ENCODE peak calls at places on chromosomes 12 and 14, in four cellular contexts. One of them, this sample, is unnamed.

GRCh38 chr12:43208627-43209026 is 343.4 kb downstream of the ADAMTS20 start:
- DNase-seq in WERI-Rb-1: no peak
- DNase-seq in progenitor cell of endocrine pancreas: no peak
- DNase-seq in GM06990: no peak
- DNase-seq in this sample: no peak

GRCh38 chr12:41067941-41068645 is 120.0 kb upstream of the PDZRN4 start:
- DNase-seq in GM06990: no peak
- DNase-seq in progenitor cell of endocrine pancreas: no peak
- DNase-seq in WERI-Rb-1: no peak
- DNase-seq in this sample: no peak

GRCh38 chr14:77660754-77661153 is 44.3 kb upstream of the SPTLC2 start:
- DNase-seq in GM06990: no peak
- DNase-seq in WERI-Rb-1: no peak
- DNase-seq in progenitor cell of endocrine pancreas: no peak
- DNase-seq in this sample: no peak

GRCh38 chr14:80567905-80568512 is 356.7 kb upstream of the DIO2 start:
- DNase-seq in GM06990: no peak
- DNase-seq in WERI-Rb-1: no peak
- DNase-seq in progenitor cell of endocrine pancreas: no peak
- DNase-seq in this sample: no peak

GRCh38 chr12:9378430-9378835 is 170.2 kb upstream of the PZP start:
- DNase-seq in GM06990: no peak
- DNase-seq in progenitor cell of endocrine pancreas: no peak
- DNase-seq in WERI-Rb-1: peak
- DNase-seq in this sample: peak

GRCh38 chr14:79584679-79585078 is 626.6 kb downstream of the DIO2 start:
- DNase-seq in progenitor cell of endocrine pancreas: no peak
- DNase-seq in WERI-Rb-1: no peak
- DNase-seq in GM06990: no peak
- DNase-seq in this sample: no peak

GRCh38 chr12:4934651-4935050 is 24.9 kb downstream of the KCNA1 start:
- DNase-seq in progenitor cell of endocrine pancreas: no peak
- DNase-seq in GM06990: no peak
- DNase-seq in WERI-Rb-1: no peak
- DNase-seq in this sample: no peak

GRCh38 chr12:52769354-52769753 is 7.8 kb downstream of the KRT76 start:
- DNase-seq in WERI-Rb-1: no peak
- DNase-seq in GM06990: no peak
- DNase-seq in progenitor cell of endocrine pancreas: no peak
- DNase-seq in this sample: no peak

GRCh38 chr14:103730490-103731035 is 15.0 kb downstream of the ZFYVE21 start:
- DNase-seq in progenitor cell of endocrine pancreas: no peak
- DNase-seq in GM06990: no peak
- DNase-seq in WERI-Rb-1: no peak
- DNase-seq in this sample: no peak
- TF ChIP-seq CTCF in progenitor cell of endocrine pancreas: no peak
- TF ChIP-seq CTCF in GM06990: peak
- TF ChIP-seq CTCF in WERI-Rb-1: no peak
- TF ChIP-seq CTCF in this sample: no peak

GRCh38 chr12:1792406-1792805 is 28.0 kb upstream of the LRTM2 start:
- DNase-seq in GM06990: no peak
- DNase-seq in progenitor cell of endocrine pancreas: no peak
- DNase-seq in WERI-Rb-1: no peak
- DNase-seq in this sample: no peak
- TF ChIP-seq CTCF in GM06990: no peak
- TF ChIP-seq CTCF in progenitor cell of endocrine pancreas: no peak
- TF ChIP-seq CTCF in WERI-Rb-1: no peak
- TF ChIP-seq CTCF in this sample: no peak

GRCh38 chr14:21990116-21990515 is 316.5 kb upstream of the OR4E1 start:
- DNase-seq in GM06990: no peak
- DNase-seq in WERI-Rb-1: no peak
- DNase-seq in progenitor cell of endocrine pancreas: no peak
- DNase-seq in this sample: no peak
- TF ChIP-seq CTCF in GM06990: peak
- TF ChIP-seq CTCF in WERI-Rb-1: no peak
- TF ChIP-seq CTCF in progenitor cell of endocrine pancreas: peak
- TF ChIP-seq CTCF in this sample: peak

GRCh38 chr14:93974299-93974698 is 2.1 kb downstream of the ASB2 start:
- DNase-seq in progenitor cell of endocrine pancreas: no peak
- DNase-seq in WERI-Rb-1: no peak
- DNase-seq in GM06990: no peak
- DNase-seq in this sample: no peak

GRCh38 chr14:93977171-93977570 is 801 bp upstream of the ASB2 start:
- DNase-seq in GM06990: no peak
- DNase-seq in progenitor cell of endocrine pancreas: no peak
- DNase-seq in WERI-Rb-1: no peak
- DNase-seq in this sample: no peak

GRCh38 chr14:93974833-93975232 is 1.5 kb downstream of the ASB2 start:
- DNase-seq in WERI-Rb-1: no peak
- DNase-seq in GM06990: no peak
- DNase-seq in progenitor cell of endocrine pancreas: no peak
- DNase-seq in this sample: no peak

GRCh38 chr14:93976477-93977057 is at the start of gene ASB2:
- DNase-seq in WERI-Rb-1: no peak
- DNase-seq in GM06990: no peak
- DNase-seq in progenitor cell of endocrine pancreas: no peak
- DNase-seq in this sample: no peak

GRCh38 chr14:93975791-93976476 is 436 bp downstream of the ASB2 start:
- DNase-seq in WERI-Rb-1: no peak
- DNase-seq in GM06990: peak
- DNase-seq in progenitor cell of endocrine pancreas: no peak
- DNase-seq in this sample: no peak
- TF ChIP-seq CTCF in WERI-Rb-1: no peak
- TF ChIP-seq CTCF in GM06990: no peak
- TF ChIP-seq CTCF in progenitor cell of endocrine pancreas: no peak
- TF ChIP-seq CTCF in this sample: no peak

GRCh38 chr14:73458219-73458976 is at the start of gene NUMB:
- DNase-seq in WERI-Rb-1: peak
- DNase-seq in progenitor cell of endocrine pancreas: peak
- DNase-seq in GM06990: peak
- DNase-seq in this sample: peak
- TF ChIP-seq CTCF in WERI-Rb-1: peak
- TF ChIP-seq CTCF in progenitor cell of endocrine pancreas: no peak
- TF ChIP-seq CTCF in GM06990: no peak
- TF ChIP-seq CTCF in this sample: no peak

GRCh38 chr14:101843665-101844064 is 82.2 kb downstream of the PPP2R5C start:
- DNase-seq in GM06990: peak
- DNase-seq in WERI-Rb-1: no peak
- DNase-seq in progenitor cell of endocrine pancreas: no peak
- DNase-seq in this sample: no peak
- TF ChIP-seq CTCF in GM06990: peak
- TF ChIP-seq CTCF in WERI-Rb-1: no peak
- TF ChIP-seq CTCF in progenitor cell of endocrine pancreas: no peak
- TF ChIP-seq CTCF in this sample: no peak

DNA sequence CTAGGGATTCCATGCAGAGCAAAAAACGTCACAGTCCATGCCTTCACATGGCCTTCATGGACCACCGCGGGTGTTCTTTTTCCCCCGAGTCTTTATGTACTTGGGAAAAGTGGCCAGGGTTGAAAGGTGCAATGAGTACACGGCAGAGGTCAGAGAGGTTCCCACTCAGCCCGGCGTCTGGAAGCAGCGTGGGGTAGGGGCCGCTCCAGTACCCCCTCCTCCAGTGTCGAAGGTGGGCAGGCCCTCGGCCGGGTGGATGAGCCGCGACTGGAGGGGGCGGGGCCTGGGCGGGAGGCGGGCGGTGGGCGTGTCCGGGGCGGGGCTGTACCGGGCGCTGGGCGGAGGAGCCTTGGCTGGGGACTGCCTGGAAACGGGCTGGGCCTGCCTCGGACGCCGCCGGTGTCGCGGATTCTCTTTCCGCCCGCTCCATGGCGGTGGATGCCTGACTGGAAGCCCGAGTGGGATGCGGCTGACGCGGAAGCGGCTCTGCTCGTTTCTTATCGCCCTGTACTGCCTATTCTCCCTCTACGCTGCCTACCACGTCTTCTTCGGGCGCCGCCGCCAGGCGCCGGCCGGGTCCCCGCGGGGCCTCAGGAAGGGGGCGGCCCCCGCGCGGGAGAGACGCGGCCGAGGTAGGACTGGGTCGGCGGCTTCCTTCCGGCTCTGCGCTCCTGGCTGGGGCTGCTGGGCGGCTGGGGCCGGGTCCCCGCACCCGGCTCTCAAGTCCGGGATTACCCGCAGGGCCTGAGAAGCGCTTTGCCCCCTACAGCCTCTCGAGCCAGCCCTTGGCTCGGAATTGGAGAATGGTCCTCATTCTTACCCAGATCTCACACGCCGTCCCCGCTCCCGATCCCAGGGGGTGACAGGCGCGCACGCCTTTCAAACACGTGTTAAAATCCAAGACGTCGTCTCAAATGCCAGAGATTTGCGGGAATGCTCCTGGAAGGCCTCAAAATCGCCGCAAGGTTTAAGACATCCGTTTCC is at the start of gene RXYLT1:
- DNase-seq in GM06990: peak
- DNase-seq in WERI-Rb-1: peak
- DNase-seq in progenitor cell of endocrine pancreas: peak
- DNase-seq in this sample: peak
- TF ChIP-seq CTCF in GM06990: no peak
- TF ChIP-seq CTCF in WERI-Rb-1: no peak
- TF ChIP-seq CTCF in progenitor cell of endocrine pancreas: no peak
- TF ChIP-seq CTCF in this sample: no peak

GRCh38 chr12:27233814-27234213 is 10.3 kb upstream of the STK38L start:
- DNase-seq in GM06990: no peak
- DNase-seq in progenitor cell of endocrine pancreas: no peak
- DNase-seq in WERI-Rb-1: no peak
- DNase-seq in this sample: no peak
- TF ChIP-seq CTCF in GM06990: no peak
- TF ChIP-seq CTCF in progenitor cell of endocrine pancreas: peak
- TF ChIP-seq CTCF in WERI-Rb-1: no peak
- TF ChIP-seq CTCF in this sample: no peak